ENCODE peak calls at places on chromosomes 2 and 18, in six cellular contexts. R is thoracic aorta, S is sigmoid colon, D is fibroblast of pulmonary artery, K is glutamatergic neuron, I is pancreas. L is an unnamed sample.

GRCh38 chr2:2271471-2271941 is 59.6 kb downstream of the MYT1L start:
- DNase-seq in S (no peak), R (no peak), I (peak; percentile 65), K (peak; percentile 41), D (no peak), L (no peak)

GRCh38 chr2:98479959-98480524 is 35.4 kb downstream of the INPP4A start:
- DNase-seq in K (peak; percentile 56), D (peak; percentile 70), I (peak; percentile 58), R (no peak), S (peak; percentile 84), L (no peak)

GRCh38 chr2:218896501-218897393 is 16.1 kb downstream of the WNT10A start:
- DNase-seq in I (no peak), K (no peak), S (no peak), R (no peak), D (no peak), L (no peak)

GRCh38 chr18:61348230-61348629 is 15.0 kb downstream of the CDH20 start:
- DNase-seq in I (no peak), K (no peak), R (no peak), D (no peak), S (no peak), L (no peak)

GRCh38 chr2:19754907-19755306 is 146.9 kb downstream of the TTC32 start:
- DNase-seq in R (no peak), I (no peak), S (no peak), D (peak; percentile 50), K (no peak), L (no peak)

GRCh38 chr18:62523255-62523588 is 397 bp downstream of the ZCCHC2 start:
- DNase-seq in D (no peak), R (no peak), K (no peak), S (no peak), I (no peak), L (no peak)

GRCh38 chr2:71833855-71834554 is 313.7 kb downstream of the CYP26B1 start:
- DNase-seq in K (no peak), D (peak; percentile 29), I (no peak), R (no peak), S (peak; percentile 86), L (no peak)

GRCh38 chr2:595831-596592 is 81.2 kb downstream of the TMEM18 start:
- DNase-seq in S (no peak), D (no peak), I (no peak), R (no peak), K (no peak), L (no peak)

GRCh38 chr2:239269173-239269865 is 131.5 kb downstream of the HDAC4 start:
- DNase-seq in I (no peak), K (no peak), D (no peak), R (no peak), S (no peak), L (no peak)

GRCh38 chr18:74791501-74792188 is 194.0 kb downstream of the ZNF407 start:
- DNase-seq in I (no peak), D (no peak), K (no peak), S (no peak), R (no peak), L (no peak)

GRCh38 chr18:7637269-7637668 is 70.2 kb downstream of the PTPRM start:
- DNase-seq in R (no peak), S (no peak), D (peak; percentile 15), I (no peak), K (no peak), L (no peak)

GRCh38 chr2:24830786-24831185 is 37.6 kb downstream of the CENPO start:
- DNase-seq in S (peak; percentile 50), R (no peak), K (no peak), D (no peak), I (no peak), L (no peak)

GRCh38 chr2:68768461-68768860 is 33.9 kb downstream of the ARHGAP25 start:
- DNase-seq in R (no peak), I (no peak), S (no peak), K (no peak), D (no peak), L (no peak)

GRCh38 chr2:60498176-60499081 is 55.0 kb downstream of the BCL11A start:
- DNase-seq in I (no peak), R (no peak), K (no peak), S (no peak), D (no peak), L (no peak)

GRCh38 chr18:54480616-54481015 is 110.4 kb upstream of the DYNAP start:
- DNase-seq in S (no peak), D (no peak), K (no peak), I (no peak), R (no peak), L (no peak)

GRCh38 chr2:167294031-167294774 is 405.9 kb downstream of the XIRP2 start:
- DNase-seq in K (peak; percentile 67), D (peak; percentile 30), I (peak; percentile 3), S (no peak), R (no peak), L (no peak)

GRCh38 chr18:76672627-76673026 is 149.7 kb upstream of the ZNF236 start:
- DNase-seq in R (no peak), K (no peak), S (no peak), D (peak; percentile 26), I (no peak), L (no peak)

GRCh38 chr2:54649191-54649590 is 74.3 kb upstream of the EML6 start:
- DNase-seq in S (no peak), I (no peak), D (no peak), R (no peak), K (no peak), L (no peak)

GRCh38 chr2:196836440-196836839 is 27.3 kb upstream of the C2orf66 start:
- DNase-seq in S (no peak), K (no peak), D (peak; percentile 31), R (no peak), I (no peak), L (no peak)

GRCh38 chr2:205237524-205237923 is 444.8 kb upstream of the NRP2 start:
- DNase-seq in K (no peak), I (no peak), D (no peak), R (no peak), S (no peak), L (no peak)
- TF ChIP-seq CTCF in K (peak; percentile 55), I (no peak), D (no peak), R (no peak), S (no peak), L (no peak)

GRCh38 chr18:53380063-53380639 is 844.3 kb downstream of the MBD2 start:
- DNase-seq in I (no peak), D (peak; percentile 60), R (no peak), S (no peak), K (no peak), L (no peak)
- TF ChIP-seq CTCF in I (no peak), D (peak; percentile 45), R (peak; percentile 21), S (no peak), K (peak; percentile 59), L (peak; percentile 25)

GRCh38 chr2:8303322-8303832 is 378.5 kb upstream of the ID2 start:
- DNase-seq in R (no peak), D (no peak), K (no peak), I (no peak), S (peak; percentile 85), L (no peak)
- TF ChIP-seq CTCF in R (no peak), D (no peak), K (no peak), I (no peak), S (no peak), L (no peak)

GRCh38 chr2:189024861-189025618 is 50.9 kb downstream of the COL3A1 start:
- DNase-seq in S (no peak), I (no peak), R (no peak), D (no peak), K (no peak), L (no peak)
- TF ChIP-seq CTCF in S (no peak), I (no peak), R (peak; percentile 29), D (peak; percentile 54), K (peak; percentile 61), L (peak; percentile 51)

DNA sequence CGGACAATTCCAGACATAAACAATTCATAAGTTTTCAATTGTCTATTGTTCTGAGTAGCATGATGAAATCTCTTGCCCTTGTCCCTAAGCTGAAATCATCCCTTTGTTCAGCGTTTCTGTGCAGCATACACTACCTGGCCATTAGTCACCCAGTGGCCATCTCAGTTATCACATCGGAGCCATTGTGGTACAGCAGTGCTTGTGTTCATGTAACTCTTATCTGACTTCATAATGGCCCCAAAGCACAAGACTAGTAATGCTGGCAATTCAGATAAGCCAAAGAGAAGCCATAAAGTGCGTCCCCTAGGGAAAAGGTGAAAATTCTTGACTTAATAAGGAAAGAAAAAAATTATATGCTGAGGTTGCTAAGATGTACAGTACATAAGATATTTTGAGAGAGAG is 127.2 kb downstream of the FHOD3 start:
- DNase-seq in I (no peak), D (no peak), S (no peak), K (no peak), R (no peak), L (no peak)
- TF ChIP-seq CTCF in I (no peak), D (no peak), S (no peak), K (no peak), R (no peak), L (no peak)

GRCh38 chr2:135876066-135876711 is at the start of gene MCM6:
- DNase-seq in S (peak; percentile 98), K (peak; percentile 96), D (peak; percentile 99), I (peak; percentile 97), R (peak; percentile 92), L (peak; percentile 97)
- TF ChIP-seq CTCF in S (peak; percentile 12), K (peak; percentile 16), D (no peak), I (peak; percentile 17), R (peak; percentile 42), L (no peak)

GRCh38 chr2:33599943-33600192 is 769 bp upstream of the FAM98A start:
- DNase-seq in S (no peak), D (no peak), I (no peak), K (no peak), R (no peak), L (no peak)

GRCh38 chr2:33597026-33597425 is 2.1 kb downstream of the FAM98A start:
- DNase-seq in S (no peak), R (no peak), D (no peak), K (no peak), I (no peak), L (no peak)

GRCh38 chr2:33598472-33599174 is 476 bp downstream of the FAM98A start:
- DNase-seq in D (peak; percentile 55), I (peak; percentile 12), K (peak; percentile 55), R (peak; percentile 12), S (no peak), L (no peak)

GRCh38 chr2:33602216-33602830 is 3.2 kb upstream of the FAM98A start:
- DNase-seq in S (no peak), I (no peak), R (no peak), D (no peak), K (no peak), L (no peak)

GRCh38 chr2:33599175-33599942 is at the start of gene FAM98A:
- DNase-seq in S (peak; percentile 99), D (peak; percentile 100), I (peak; percentile 99), K (peak; percentile 100), R (peak; percentile 97), L (peak; percentile 99)
- TF ChIP-seq CTCF in S (no peak), D (peak; percentile 8), I (no peak), K (peak; percentile 15), R (no peak), L (peak; percentile 8)

GRCh38 chr18:65436430-65436829 is 314.4 kb upstream of the CDH7 start:
- DNase-seq in R (no peak), K (no peak), S (no peak), I (no peak), D (no peak), L (no peak)
- TF ChIP-seq CTCF in R (no peak), K (no peak), S (no peak), I (no peak), D (no peak), L (no peak)